ENCODE peak calls at places on chromosomes 3 and 15, in eight cellular contexts. One of them, this sample, is unnamed. For H3K9me3, the result is how much of the 10 kb centered on the place peaks cover.

GRCh38 chr3:183218826-183219225 is 34.2 kb upstream of the B3GNT5 start:
- DNase-seq in pancreas: no peak
- DNase-seq in CD4-positive, CD25-positive, alpha-beta regulatory T cell: no peak
- DNase-seq in A549: no peak
- DNase-seq in right cardiac atrium: no peak
- DNase-seq in astrocyte: no peak
- DNase-seq in lower lobe of right lung: no peak
- DNase-seq in testis: no peak
- DNase-seq in this sample: no peak

GRCh38 chr3:166191406-166191805 is 354.2 kb upstream of the BCHE start:
- DNase-seq in A549: no peak
- DNase-seq in right cardiac atrium: no peak
- DNase-seq in CD4-positive, CD25-positive, alpha-beta regulatory T cell: no peak
- DNase-seq in pancreas: no peak
- DNase-seq in testis: no peak
- DNase-seq in astrocyte: no peak
- DNase-seq in lower lobe of right lung: no peak
- DNase-seq in this sample: no peak

GRCh38 chr3:197490659-197491058 is 65.1 kb downstream of the BDH1 start:
- DNase-seq in astrocyte: no peak
- DNase-seq in A549: no peak
- DNase-seq in lower lobe of right lung: no peak
- DNase-seq in pancreas: no peak
- DNase-seq in testis: no peak
- DNase-seq in CD4-positive, CD25-positive, alpha-beta regulatory T cell: no peak
- DNase-seq in right cardiac atrium: no peak
- DNase-seq in this sample: no peak

GRCh38 chr3:141203866-141204265 is 27.8 kb upstream of the PXYLP1 start:
- DNase-seq in A549: no peak
- DNase-seq in right cardiac atrium: no peak
- DNase-seq in lower lobe of right lung: no peak
- DNase-seq in pancreas: no peak
- DNase-seq in CD4-positive, CD25-positive, alpha-beta regulatory T cell: no peak
- DNase-seq in testis: no peak
- DNase-seq in astrocyte: no peak
- DNase-seq in this sample: no peak

GRCh38 chr3:194140520-194141414 is 4.8 kb downstream of the HES1 start:
- DNase-seq in pancreas: peak
- DNase-seq in lower lobe of right lung: peak
- DNase-seq in testis: peak
- DNase-seq in astrocyte: peak
- DNase-seq in right cardiac atrium: peak
- DNase-seq in CD4-positive, CD25-positive, alpha-beta regulatory T cell: no peak
- DNase-seq in A549: peak
- DNase-seq in this sample: peak

GRCh38 chr15:76321602-76322001 is 10.3 kb upstream of the ETFA start:
- DNase-seq in testis: no peak
- DNase-seq in A549: no peak
- DNase-seq in astrocyte: no peak
- DNase-seq in CD4-positive, CD25-positive, alpha-beta regulatory T cell: no peak
- DNase-seq in lower lobe of right lung: no peak
- DNase-seq in pancreas: no peak
- DNase-seq in right cardiac atrium: no peak
- DNase-seq in this sample: no peak

GRCh38 chr3:194009019-194009418 is 126.9 kb upstream of the HES1 start:
- DNase-seq in lower lobe of right lung: no peak
- DNase-seq in A549: no peak
- DNase-seq in CD4-positive, CD25-positive, alpha-beta regulatory T cell: no peak
- DNase-seq in pancreas: no peak
- DNase-seq in astrocyte: no peak
- DNase-seq in testis: no peak
- DNase-seq in right cardiac atrium: no peak
- DNase-seq in this sample: no peak

GRCh38 chr15:58677426-58677825 is 72.1 kb downstream of the ADAM10 start:
- DNase-seq in testis: no peak
- DNase-seq in A549: no peak
- DNase-seq in right cardiac atrium: no peak
- DNase-seq in CD4-positive, CD25-positive, alpha-beta regulatory T cell: no peak
- DNase-seq in lower lobe of right lung: no peak
- DNase-seq in pancreas: no peak
- DNase-seq in astrocyte: no peak
- DNase-seq in this sample: no peak

GRCh38 chr3:44661189-44661588 is 12.7 kb downstream of the ZNF35 start:
- DNase-seq in lower lobe of right lung: no peak
- DNase-seq in pancreas: no peak
- DNase-seq in astrocyte: no peak
- DNase-seq in CD4-positive, CD25-positive, alpha-beta regulatory T cell: no peak
- DNase-seq in A549: peak
- DNase-seq in testis: no peak
- DNase-seq in right cardiac atrium: no peak
- DNase-seq in this sample: no peak

GRCh38 chr3:44659434-44659833 is 10.9 kb downstream of the ZNF35 start:
- DNase-seq in testis: no peak
- DNase-seq in CD4-positive, CD25-positive, alpha-beta regulatory T cell: no peak
- DNase-seq in right cardiac atrium: no peak
- DNase-seq in lower lobe of right lung: no peak
- DNase-seq in pancreas: no peak
- DNase-seq in astrocyte: no peak
- DNase-seq in A549: peak
- DNase-seq in this sample: no peak

GRCh38 chr3:44659015-44659414 is 10.5 kb downstream of the ZNF35 start:
- DNase-seq in CD4-positive, CD25-positive, alpha-beta regulatory T cell: no peak
- DNase-seq in lower lobe of right lung: no peak
- DNase-seq in A549: peak
- DNase-seq in pancreas: no peak
- DNase-seq in testis: no peak
- DNase-seq in astrocyte: no peak
- DNase-seq in right cardiac atrium: no peak
- DNase-seq in this sample: no peak
- H3K9me3 ChIP-seq in CD4-positive, CD25-positive, alpha-beta regulatory T cell: under half
- H3K9me3 ChIP-seq in lower lobe of right lung: half or more
- H3K9me3 ChIP-seq in A549: half or more
- H3K9me3 ChIP-seq in pancreas: under half
- H3K9me3 ChIP-seq in testis: under half
- H3K9me3 ChIP-seq in astrocyte: half or more
- H3K9me3 ChIP-seq in right cardiac atrium: under half
- H3K9me3 ChIP-seq in this sample: under half

GRCh38 chr3:31973081-31973480 is 8.0 kb downstream of the OSBPL10 start:
- DNase-seq in lower lobe of right lung: no peak
- DNase-seq in astrocyte: no peak
- DNase-seq in pancreas: no peak
- DNase-seq in testis: peak
- DNase-seq in right cardiac atrium: no peak
- DNase-seq in A549: no peak
- DNase-seq in CD4-positive, CD25-positive, alpha-beta regulatory T cell: no peak
- DNase-seq in this sample: no peak

GRCh38 chr3:31968927-31969418 is 12.1 kb downstream of the OSBPL10 start:
- DNase-seq in CD4-positive, CD25-positive, alpha-beta regulatory T cell: no peak
- DNase-seq in lower lobe of right lung: no peak
- DNase-seq in astrocyte: peak
- DNase-seq in A549: peak
- DNase-seq in right cardiac atrium: no peak
- DNase-seq in testis: no peak
- DNase-seq in pancreas: no peak
- DNase-seq in this sample: no peak

GRCh38 chr3:31974454-31974853 is 6.6 kb downstream of the OSBPL10 start:
- DNase-seq in pancreas: no peak
- DNase-seq in astrocyte: peak
- DNase-seq in A549: no peak
- DNase-seq in CD4-positive, CD25-positive, alpha-beta regulatory T cell: no peak
- DNase-seq in right cardiac atrium: no peak
- DNase-seq in testis: no peak
- DNase-seq in lower lobe of right lung: no peak
- DNase-seq in this sample: no peak

GRCh38 chr3:31973837-31974236 is 7.2 kb downstream of the OSBPL10 start:
- DNase-seq in A549: no peak
- DNase-seq in pancreas: no peak
- DNase-seq in right cardiac atrium: no peak
- DNase-seq in CD4-positive, CD25-positive, alpha-beta regulatory T cell: no peak
- DNase-seq in testis: no peak
- DNase-seq in astrocyte: no peak
- DNase-seq in lower lobe of right lung: no peak
- DNase-seq in this sample: no peak

DNA sequence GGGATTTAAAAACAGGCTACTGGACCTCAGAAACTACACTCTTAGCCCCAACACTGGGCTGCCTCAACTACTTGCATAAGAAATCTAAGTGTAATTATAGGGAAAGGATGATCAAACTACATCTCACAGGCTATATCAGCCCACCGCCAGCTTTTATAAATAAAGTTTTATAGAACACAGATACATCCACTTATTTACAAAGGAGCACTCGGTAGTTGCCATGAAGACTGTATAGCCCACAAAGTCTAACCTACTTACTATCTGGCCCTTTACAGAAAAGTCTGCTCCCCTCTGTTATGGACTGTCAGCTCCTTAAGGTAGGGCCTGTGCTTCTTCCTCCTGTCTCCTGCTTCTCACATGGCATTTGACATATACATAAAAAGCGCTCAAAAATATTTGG is 9.5 kb downstream of the OSBPL10 start:
- DNase-seq in right cardiac atrium: no peak
- DNase-seq in pancreas: no peak
- DNase-seq in CD4-positive, CD25-positive, alpha-beta regulatory T cell: no peak
- DNase-seq in A549: no peak
- DNase-seq in astrocyte: no peak
- DNase-seq in lower lobe of right lung: no peak
- DNase-seq in testis: no peak
- DNase-seq in this sample: no peak
- H3K9me3 ChIP-seq in right cardiac atrium: under half
- H3K9me3 ChIP-seq in pancreas: under half
- H3K9me3 ChIP-seq in CD4-positive, CD25-positive, alpha-beta regulatory T cell: under half
- H3K9me3 ChIP-seq in A549: under half
- H3K9me3 ChIP-seq in astrocyte: under half
- H3K9me3 ChIP-seq in lower lobe of right lung: under half
- H3K9me3 ChIP-seq in testis: under half
- H3K9me3 ChIP-seq in this sample: under half

GRCh38 chr15:90912770-90913075 is 9.6 kb downstream of the MAN2A2 start:
- DNase-seq in astrocyte: no peak
- DNase-seq in pancreas: no peak
- DNase-seq in CD4-positive, CD25-positive, alpha-beta regulatory T cell: no peak
- DNase-seq in testis: no peak
- DNase-seq in lower lobe of right lung: peak
- DNase-seq in A549: no peak
- DNase-seq in right cardiac atrium: no peak
- DNase-seq in this sample: no peak

GRCh38 chr15:90915808-90916440 is 12.8 kb downstream of the MAN2A2 start:
- DNase-seq in astrocyte: no peak
- DNase-seq in lower lobe of right lung: peak
- DNase-seq in pancreas: no peak
- DNase-seq in CD4-positive, CD25-positive, alpha-beta regulatory T cell: no peak
- DNase-seq in right cardiac atrium: peak
- DNase-seq in testis: peak
- DNase-seq in A549: no peak
- DNase-seq in this sample: no peak

GRCh38 chr15:90913398-90913944 is 10.4 kb downstream of the MAN2A2 start:
- DNase-seq in lower lobe of right lung: peak
- DNase-seq in A549: no peak
- DNase-seq in testis: no peak
- DNase-seq in right cardiac atrium: peak
- DNase-seq in astrocyte: no peak
- DNase-seq in pancreas: no peak
- DNase-seq in CD4-positive, CD25-positive, alpha-beta regulatory T cell: no peak
- DNase-seq in this sample: no peak

GRCh38 chr15:90915216-90915807 is 12.2 kb downstream of the MAN2A2 start:
- DNase-seq in A549: no peak
- DNase-seq in right cardiac atrium: no peak
- DNase-seq in CD4-positive, CD25-positive, alpha-beta regulatory T cell: no peak
- DNase-seq in pancreas: no peak
- DNase-seq in lower lobe of right lung: peak
- DNase-seq in testis: no peak
- DNase-seq in astrocyte: no peak
- DNase-seq in this sample: no peak

DNA sequence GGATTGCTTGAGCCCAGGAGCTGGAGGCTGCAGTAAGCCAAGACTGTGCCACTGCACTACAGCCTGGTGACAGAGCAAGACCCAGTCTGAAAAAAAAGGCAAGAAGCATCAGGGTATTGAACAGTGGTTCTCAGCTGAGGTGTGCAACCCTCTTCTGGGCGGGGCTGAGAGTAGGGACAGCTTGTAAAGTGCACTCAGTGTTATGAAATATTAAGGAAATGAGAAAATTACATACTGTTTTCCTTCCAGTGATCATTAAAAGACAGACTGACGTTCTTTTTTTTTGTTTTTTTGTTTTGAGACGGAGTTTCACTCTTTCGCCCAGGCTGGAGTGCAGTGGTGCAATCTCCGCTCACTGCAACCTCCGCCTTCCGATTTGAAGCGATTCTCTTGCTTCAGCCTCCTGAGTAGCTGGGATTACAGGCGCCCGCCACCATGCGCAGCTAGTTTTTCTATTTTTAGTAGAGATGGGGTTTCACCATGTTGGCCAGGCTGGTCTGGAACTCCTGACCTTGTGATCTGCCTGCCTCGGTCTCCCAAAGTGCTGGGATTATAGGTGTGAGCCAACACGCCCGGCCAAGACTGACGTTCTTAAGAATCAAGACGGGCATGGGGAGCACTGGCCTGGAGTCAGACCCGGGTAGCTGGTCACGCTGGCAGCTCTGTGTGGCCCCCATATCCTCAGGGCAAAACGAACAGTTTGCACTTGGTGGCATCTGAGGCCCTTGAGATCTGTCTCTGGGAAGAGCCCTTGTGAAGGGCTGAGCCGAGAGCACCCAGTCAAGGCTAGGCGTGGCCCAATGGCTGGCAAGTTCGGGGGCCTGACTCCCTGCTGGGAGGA is 11.4 kb downstream of the MAN2A2 start:
- DNase-seq in astrocyte: no peak
- DNase-seq in A549: no peak
- DNase-seq in CD4-positive, CD25-positive, alpha-beta regulatory T cell: no peak
- DNase-seq in pancreas: no peak
- DNase-seq in testis: no peak
- DNase-seq in lower lobe of right lung: peak
- DNase-seq in right cardiac atrium: peak
- DNase-seq in this sample: no peak
- H3K9me3 ChIP-seq in astrocyte: under half
- H3K9me3 ChIP-seq in A549: under half
- H3K9me3 ChIP-seq in CD4-positive, CD25-positive, alpha-beta regulatory T cell: under half
- H3K9me3 ChIP-seq in pancreas: under half
- H3K9me3 ChIP-seq in testis: under half
- H3K9me3 ChIP-seq in lower lobe of right lung: under half
- H3K9me3 ChIP-seq in right cardiac atrium: under half
- H3K9me3 ChIP-seq in this sample: under half

GRCh38 chr3:25139267-25139666 is 288.8 kb upstream of the RARB start:
- DNase-seq in A549: no peak
- DNase-seq in lower lobe of right lung: no peak
- DNase-seq in pancreas: no peak
- DNase-seq in right cardiac atrium: no peak
- DNase-seq in testis: no peak
- DNase-seq in CD4-positive, CD25-positive, alpha-beta regulatory T cell: no peak
- DNase-seq in astrocyte: no peak
- DNase-seq in this sample: no peak

GRCh38 chr3:25143356-25143704 is 284.7 kb upstream of the RARB start:
- DNase-seq in CD4-positive, CD25-positive, alpha-beta regulatory T cell: no peak
- DNase-seq in lower lobe of right lung: no peak
- DNase-seq in A549: no peak
- DNase-seq in astrocyte: no peak
- DNase-seq in pancreas: no peak
- DNase-seq in right cardiac atrium: no peak
- DNase-seq in testis: no peak
- DNase-seq in this sample: no peak

GRCh38 chr3:25142609-25143355 is 285.3 kb upstream of the RARB start:
- DNase-seq in lower lobe of right lung: no peak
- DNase-seq in astrocyte: no peak
- DNase-seq in right cardiac atrium: no peak
- DNase-seq in pancreas: no peak
- DNase-seq in A549: no peak
- DNase-seq in CD4-positive, CD25-positive, alpha-beta regulatory T cell: no peak
- DNase-seq in testis: no peak
- DNase-seq in this sample: no peak

GRCh38 chr3:25137606-25138005 is 290.5 kb upstream of the RARB start:
- DNase-seq in lower lobe of right lung: no peak
- DNase-seq in astrocyte: no peak
- DNase-seq in A549: no peak
- DNase-seq in right cardiac atrium: no peak
- DNase-seq in pancreas: no peak
- DNase-seq in CD4-positive, CD25-positive, alpha-beta regulatory T cell: no peak
- DNase-seq in testis: no peak
- DNase-seq in this sample: no peak
- H3K9me3 ChIP-seq in lower lobe of right lung: under half
- H3K9me3 ChIP-seq in astrocyte: under half
- H3K9me3 ChIP-seq in A549: under half
- H3K9me3 ChIP-seq in right cardiac atrium: under half
- H3K9me3 ChIP-seq in pancreas: under half
- H3K9me3 ChIP-seq in CD4-positive, CD25-positive, alpha-beta regulatory T cell: under half
- H3K9me3 ChIP-seq in testis: under half
- H3K9me3 ChIP-seq in this sample: under half

This sample was measured in CD4-positive, alpha-beta memory T cell.